ENCODE peak calls at places on chromosomes 7 and 10, in seven cellular contexts. One of them, this sample, is unnamed.

GRCh38 chr10:47029181-47029971 is 118.1 kb downstream of the PTPN20 start:
- ATAC-seq in stimulated activated naive CD8-positive, alpha-beta T cell treated with anti-CD3 and anti-CD28 coated beads, Interleukin-15, amount 100 ng/mL, for 72 hours: no peak
- ATAC-seq in activated CD4-positive, alpha-beta T cell treated with anti-CD3 and anti-CD28 coated beads for 36 hours: no peak
- ATAC-seq in left lung: no peak
- ATAC-seq in mucosa of descending colon: no peak
- ATAC-seq in pancreas: no peak
- ATAC-seq in T-cell: no peak
- ATAC-seq in this sample: no peak

GRCh38 chr7:95440394-95441038 is 5.7 kb upstream of the PON2 start:
- ATAC-seq in activated CD4-positive, alpha-beta T cell treated with anti-CD3 and anti-CD28 coated beads for 36 hours: no peak
- ATAC-seq in stimulated activated naive CD8-positive, alpha-beta T cell treated with anti-CD3 and anti-CD28 coated beads, Interleukin-15, amount 100 ng/mL, for 72 hours: no peak
- ATAC-seq in mucosa of descending colon: peak
- ATAC-seq in left lung: no peak
- ATAC-seq in pancreas: no peak
- ATAC-seq in T-cell: no peak
- ATAC-seq in this sample: no peak

GRCh38 chr7:29135851-29136250 is 10.5 kb downstream of the CPVL start:
- ATAC-seq in T-cell: no peak
- ATAC-seq in stimulated activated naive CD8-positive, alpha-beta T cell treated with anti-CD3 and anti-CD28 coated beads, Interleukin-15, amount 100 ng/mL, for 72 hours: no peak
- ATAC-seq in left lung: peak
- ATAC-seq in mucosa of descending colon: no peak
- ATAC-seq in pancreas: peak
- ATAC-seq in activated CD4-positive, alpha-beta T cell treated with anti-CD3 and anti-CD28 coated beads for 36 hours: no peak
- ATAC-seq in this sample: no peak

GRCh38 chr7:129162732-129163131 is 18.2 kb downstream of the TSPAN33 start:
- ATAC-seq in activated CD4-positive, alpha-beta T cell treated with anti-CD3 and anti-CD28 coated beads for 36 hours: no peak
- ATAC-seq in T-cell: no peak
- ATAC-seq in mucosa of descending colon: no peak
- ATAC-seq in pancreas: no peak
- ATAC-seq in stimulated activated naive CD8-positive, alpha-beta T cell treated with anti-CD3 and anti-CD28 coated beads, Interleukin-15, amount 100 ng/mL, for 72 hours: no peak
- ATAC-seq in left lung: no peak
- ATAC-seq in this sample: no peak

GRCh38 chr10:88042162-88043100 is 179.0 kb downstream of the PTEN start:
- ATAC-seq in mucosa of descending colon: no peak
- ATAC-seq in activated CD4-positive, alpha-beta T cell treated with anti-CD3 and anti-CD28 coated beads for 36 hours: no peak
- ATAC-seq in T-cell: no peak
- ATAC-seq in left lung: peak
- ATAC-seq in pancreas: peak
- ATAC-seq in stimulated activated naive CD8-positive, alpha-beta T cell treated with anti-CD3 and anti-CD28 coated beads, Interleukin-15, amount 100 ng/mL, for 72 hours: no peak
- ATAC-seq in this sample: no peak

GRCh38 chr7:137992042-137992737 is 9.7 kb downstream of the CREB3L2 start:
- ATAC-seq in pancreas: peak
- ATAC-seq in activated CD4-positive, alpha-beta T cell treated with anti-CD3 and anti-CD28 coated beads for 36 hours: no peak
- ATAC-seq in stimulated activated naive CD8-positive, alpha-beta T cell treated with anti-CD3 and anti-CD28 coated beads, Interleukin-15, amount 100 ng/mL, for 72 hours: no peak
- ATAC-seq in mucosa of descending colon: peak
- ATAC-seq in T-cell: no peak
- ATAC-seq in left lung: no peak
- ATAC-seq in this sample: no peak

GRCh38 chr7:115217373-115217772 is 295.5 kb downstream of the MDFIC start:
- ATAC-seq in activated CD4-positive, alpha-beta T cell treated with anti-CD3 and anti-CD28 coated beads for 36 hours: no peak
- ATAC-seq in stimulated activated naive CD8-positive, alpha-beta T cell treated with anti-CD3 and anti-CD28 coated beads, Interleukin-15, amount 100 ng/mL, for 72 hours: no peak
- ATAC-seq in pancreas: peak
- ATAC-seq in left lung: peak
- ATAC-seq in mucosa of descending colon: no peak
- ATAC-seq in T-cell: peak
- ATAC-seq in this sample: no peak

GRCh38 chr7:34296663-34297062 is 361.4 kb upstream of the NPSR1 start:
- ATAC-seq in mucosa of descending colon: no peak
- ATAC-seq in T-cell: no peak
- ATAC-seq in left lung: no peak
- ATAC-seq in activated CD4-positive, alpha-beta T cell treated with anti-CD3 and anti-CD28 coated beads for 36 hours: no peak
- ATAC-seq in stimulated activated naive CD8-positive, alpha-beta T cell treated with anti-CD3 and anti-CD28 coated beads, Interleukin-15, amount 100 ng/mL, for 72 hours: no peak
- ATAC-seq in pancreas: no peak
- ATAC-seq in this sample: no peak

GRCh38 chr10:90925078-90926029 is 4.5 kb upstream of the ANKRD1 start:
- ATAC-seq in pancreas: no peak
- ATAC-seq in stimulated activated naive CD8-positive, alpha-beta T cell treated with anti-CD3 and anti-CD28 coated beads, Interleukin-15, amount 100 ng/mL, for 72 hours: no peak
- ATAC-seq in mucosa of descending colon: no peak
- ATAC-seq in left lung: no peak
- ATAC-seq in T-cell: no peak
- ATAC-seq in activated CD4-positive, alpha-beta T cell treated with anti-CD3 and anti-CD28 coated beads for 36 hours: no peak
- ATAC-seq in this sample: no peak

GRCh38 chr7:107890493-107890961 is 456 bp upstream of the DLD start:
- ATAC-seq in mucosa of descending colon: peak
- ATAC-seq in pancreas: peak
- ATAC-seq in stimulated activated naive CD8-positive, alpha-beta T cell treated with anti-CD3 and anti-CD28 coated beads, Interleukin-15, amount 100 ng/mL, for 72 hours: peak
- ATAC-seq in T-cell: peak
- ATAC-seq in activated CD4-positive, alpha-beta T cell treated with anti-CD3 and anti-CD28 coated beads for 36 hours: peak
- ATAC-seq in left lung: peak
- ATAC-seq in this sample: no peak

GRCh38 chr7:57328963-57329362 is 121.0 kb upstream of the ZNF716 start:
- ATAC-seq in stimulated activated naive CD8-positive, alpha-beta T cell treated with anti-CD3 and anti-CD28 coated beads, Interleukin-15, amount 100 ng/mL, for 72 hours: no peak
- ATAC-seq in left lung: no peak
- ATAC-seq in pancreas: no peak
- ATAC-seq in activated CD4-positive, alpha-beta T cell treated with anti-CD3 and anti-CD28 coated beads for 36 hours: no peak
- ATAC-seq in T-cell: no peak
- ATAC-seq in mucosa of descending colon: no peak
- ATAC-seq in this sample: no peak

GRCh38 chr10:24821986-24822385 is 98.3 kb upstream of the ARHGAP21 start:
- ATAC-seq in stimulated activated naive CD8-positive, alpha-beta T cell treated with anti-CD3 and anti-CD28 coated beads, Interleukin-15, amount 100 ng/mL, for 72 hours: peak
- ATAC-seq in T-cell: no peak
- ATAC-seq in left lung: no peak
- ATAC-seq in activated CD4-positive, alpha-beta T cell treated with anti-CD3 and anti-CD28 coated beads for 36 hours: peak
- ATAC-seq in pancreas: no peak
- ATAC-seq in mucosa of descending colon: no peak
- ATAC-seq in this sample: peak

GRCh38 chr10:11830836-11831519 is 7.8 kb downstream of the PROSER2 start:
- ATAC-seq in activated CD4-positive, alpha-beta T cell treated with anti-CD3 and anti-CD28 coated beads for 36 hours: no peak
- ATAC-seq in T-cell: no peak
- ATAC-seq in left lung: peak
- ATAC-seq in pancreas: peak
- ATAC-seq in mucosa of descending colon: peak
- ATAC-seq in stimulated activated naive CD8-positive, alpha-beta T cell treated with anti-CD3 and anti-CD28 coated beads, Interleukin-15, amount 100 ng/mL, for 72 hours: no peak
- ATAC-seq in this sample: no peak

GRCh38 chr10:34305189-34305588 is 509.9 kb downstream of the PARD3 start:
- ATAC-seq in stimulated activated naive CD8-positive, alpha-beta T cell treated with anti-CD3 and anti-CD28 coated beads, Interleukin-15, amount 100 ng/mL, for 72 hours: no peak
- ATAC-seq in pancreas: no peak
- ATAC-seq in mucosa of descending colon: peak
- ATAC-seq in left lung: peak
- ATAC-seq in activated CD4-positive, alpha-beta T cell treated with anti-CD3 and anti-CD28 coated beads for 36 hours: peak
- ATAC-seq in T-cell: no peak
- ATAC-seq in this sample: no peak

GRCh38 chr10:3911713-3912442 is 126.9 kb upstream of the KLF6 start:
- ATAC-seq in activated CD4-positive, alpha-beta T cell treated with anti-CD3 and anti-CD28 coated beads for 36 hours: no peak
- ATAC-seq in pancreas: no peak
- ATAC-seq in left lung: peak
- ATAC-seq in mucosa of descending colon: no peak
- ATAC-seq in stimulated activated naive CD8-positive, alpha-beta T cell treated with anti-CD3 and anti-CD28 coated beads, Interleukin-15, amount 100 ng/mL, for 72 hours: no peak
- ATAC-seq in T-cell: no peak
- ATAC-seq in this sample: no peak

GRCh38 chr10:62637249-62638061 is 167.1 kb upstream of the ADO start:
- ATAC-seq in stimulated activated naive CD8-positive, alpha-beta T cell treated with anti-CD3 and anti-CD28 coated beads, Interleukin-15, amount 100 ng/mL, for 72 hours: peak
- ATAC-seq in left lung: peak
- ATAC-seq in T-cell: peak
- ATAC-seq in activated CD4-positive, alpha-beta T cell treated with anti-CD3 and anti-CD28 coated beads for 36 hours: peak
- ATAC-seq in pancreas: peak
- ATAC-seq in mucosa of descending colon: peak
- ATAC-seq in this sample: peak

GRCh38 chr7:54339074-54339473 is 203.1 kb upstream of the VSTM2A start:
- ATAC-seq in pancreas: no peak
- ATAC-seq in T-cell: no peak
- ATAC-seq in left lung: no peak
- ATAC-seq in stimulated activated naive CD8-positive, alpha-beta T cell treated with anti-CD3 and anti-CD28 coated beads, Interleukin-15, amount 100 ng/mL, for 72 hours: no peak
- ATAC-seq in activated CD4-positive, alpha-beta T cell treated with anti-CD3 and anti-CD28 coated beads for 36 hours: no peak
- ATAC-seq in mucosa of descending colon: peak
- ATAC-seq in this sample: no peak

GRCh38 chr10:277963-278362 is 142.7 kb downstream of the ZMYND11 start:
- ATAC-seq in pancreas: no peak
- ATAC-seq in T-cell: no peak
- ATAC-seq in activated CD4-positive, alpha-beta T cell treated with anti-CD3 and anti-CD28 coated beads for 36 hours: no peak
- ATAC-seq in left lung: no peak
- ATAC-seq in stimulated activated naive CD8-positive, alpha-beta T cell treated with anti-CD3 and anti-CD28 coated beads, Interleukin-15, amount 100 ng/mL, for 72 hours: peak
- ATAC-seq in mucosa of descending colon: no peak
- ATAC-seq in this sample: no peak

GRCh38 chr10:100868391-100868790 is 44.4 kb upstream of the SLF2 start:
- ATAC-seq in T-cell: no peak
- ATAC-seq in activated CD4-positive, alpha-beta T cell treated with anti-CD3 and anti-CD28 coated beads for 36 hours: no peak
- ATAC-seq in mucosa of descending colon: no peak
- ATAC-seq in stimulated activated naive CD8-positive, alpha-beta T cell treated with anti-CD3 and anti-CD28 coated beads, Interleukin-15, amount 100 ng/mL, for 72 hours: no peak
- ATAC-seq in left lung: no peak
- ATAC-seq in pancreas: no peak
- ATAC-seq in this sample: no peak

GRCh38 chr7:98335411-98335977 is 54.0 kb downstream of the BRI3 start:
- ATAC-seq in activated CD4-positive, alpha-beta T cell treated with anti-CD3 and anti-CD28 coated beads for 36 hours: no peak
- ATAC-seq in mucosa of descending colon: no peak
- ATAC-seq in left lung: no peak
- ATAC-seq in T-cell: no peak
- ATAC-seq in stimulated activated naive CD8-positive, alpha-beta T cell treated with anti-CD3 and anti-CD28 coated beads, Interleukin-15, amount 100 ng/mL, for 72 hours: no peak
- ATAC-seq in pancreas: no peak
- ATAC-seq in this sample: no peak

GRCh38 chr7:1694981-1695511 is 25.0 kb downstream of the ELFN1 start:
- ATAC-seq in stimulated activated naive CD8-positive, alpha-beta T cell treated with anti-CD3 and anti-CD28 coated beads, Interleukin-15, amount 100 ng/mL, for 72 hours: no peak
- ATAC-seq in left lung: no peak
- ATAC-seq in pancreas: no peak
- ATAC-seq in mucosa of descending colon: no peak
- ATAC-seq in T-cell: no peak
- ATAC-seq in activated CD4-positive, alpha-beta T cell treated with anti-CD3 and anti-CD28 coated beads for 36 hours: no peak
- ATAC-seq in this sample: no peak

GRCh38 chr10:117382831-117383230 is 7.6 kb upstream of the PDZD8 start:
- ATAC-seq in mucosa of descending colon: no peak
- ATAC-seq in left lung: peak
- ATAC-seq in T-cell: no peak
- ATAC-seq in activated CD4-positive, alpha-beta T cell treated with anti-CD3 and anti-CD28 coated beads for 36 hours: no peak
- ATAC-seq in stimulated activated naive CD8-positive, alpha-beta T cell treated with anti-CD3 and anti-CD28 coated beads, Interleukin-15, amount 100 ng/mL, for 72 hours: no peak
- ATAC-seq in pancreas: no peak
- ATAC-seq in this sample: no peak

GRCh38 chr7:16839646-16840045 is 34.8 kb upstream of the AGR2 start:
- ATAC-seq in T-cell: no peak
- ATAC-seq in left lung: no peak
- ATAC-seq in activated CD4-positive, alpha-beta T cell treated with anti-CD3 and anti-CD28 coated beads for 36 hours: no peak
- ATAC-seq in pancreas: peak
- ATAC-seq in stimulated activated naive CD8-positive, alpha-beta T cell treated with anti-CD3 and anti-CD28 coated beads, Interleukin-15, amount 100 ng/mL, for 72 hours: no peak
- ATAC-seq in mucosa of descending colon: no peak
- ATAC-seq in this sample: no peak

GRCh38 chr10:5905854-5906507 is 15.9 kb downstream of the FBH1 start:
- ATAC-seq in mucosa of descending colon: peak
- ATAC-seq in stimulated activated naive CD8-positive, alpha-beta T cell treated with anti-CD3 and anti-CD28 coated beads, Interleukin-15, amount 100 ng/mL, for 72 hours: no peak
- ATAC-seq in left lung: peak
- ATAC-seq in pancreas: peak
- ATAC-seq in T-cell: no peak
- ATAC-seq in activated CD4-positive, alpha-beta T cell treated with anti-CD3 and anti-CD28 coated beads for 36 hours: no peak
- ATAC-seq in this sample: no peak

GRCh38 chr10:85978566-85979358 is 387.8 kb downstream of the GRID1 start:
- ATAC-seq in T-cell: no peak
- ATAC-seq in left lung: no peak
- ATAC-seq in stimulated activated naive CD8-positive, alpha-beta T cell treated with anti-CD3 and anti-CD28 coated beads, Interleukin-15, amount 100 ng/mL, for 72 hours: no peak
- ATAC-seq in pancreas: no peak
- ATAC-seq in activated CD4-positive, alpha-beta T cell treated with anti-CD3 and anti-CD28 coated beads for 36 hours: no peak
- ATAC-seq in mucosa of descending colon: no peak
- ATAC-seq in this sample: no peak

GRCh38 chr7:139772115-139772514 is 5.7 kb downstream of the HIPK2 start:
- ATAC-seq in left lung: peak
- ATAC-seq in T-cell: no peak
- ATAC-seq in activated CD4-positive, alpha-beta T cell treated with anti-CD3 and anti-CD28 coated beads for 36 hours: no peak
- ATAC-seq in pancreas: peak
- ATAC-seq in mucosa of descending colon: no peak
- ATAC-seq in stimulated activated naive CD8-positive, alpha-beta T cell treated with anti-CD3 and anti-CD28 coated beads, Interleukin-15, amount 100 ng/mL, for 72 hours: no peak
- ATAC-seq in this sample: no peak

GRCh38 chr10:6456067-6456466 is 124.0 kb downstream of the PRKCQ start:
- ATAC-seq in activated CD4-positive, alpha-beta T cell treated with anti-CD3 and anti-CD28 coated beads for 36 hours: no peak
- ATAC-seq in mucosa of descending colon: no peak
- ATAC-seq in left lung: no peak
- ATAC-seq in pancreas: no peak
- ATAC-seq in T-cell: no peak
- ATAC-seq in stimulated activated naive CD8-positive, alpha-beta T cell treated with anti-CD3 and anti-CD28 coated beads, Interleukin-15, amount 100 ng/mL, for 72 hours: no peak
- ATAC-seq in this sample: no peak

GRCh38 chr7:140889645-140890044 is 35.1 kb downstream of the BRAF start:
- ATAC-seq in pancreas: no peak
- ATAC-seq in mucosa of descending colon: no peak
- ATAC-seq in T-cell: no peak
- ATAC-seq in stimulated activated naive CD8-positive, alpha-beta T cell treated with anti-CD3 and anti-CD28 coated beads, Interleukin-15, amount 100 ng/mL, for 72 hours: no peak
- ATAC-seq in activated CD4-positive, alpha-beta T cell treated with anti-CD3 and anti-CD28 coated beads for 36 hours: no peak
- ATAC-seq in left lung: no peak
- ATAC-seq in this sample: no peak

GRCh38 chr10:97764519-97764931 is 7.3 kb downstream of the SFRP5 start:
- ATAC-seq in left lung: no peak
- ATAC-seq in stimulated activated naive CD8-positive, alpha-beta T cell treated with anti-CD3 and anti-CD28 coated beads, Interleukin-15, amount 100 ng/mL, for 72 hours: no peak
- ATAC-seq in activated CD4-positive, alpha-beta T cell treated with anti-CD3 and anti-CD28 coated beads for 36 hours: no peak
- ATAC-seq in T-cell: no peak
- ATAC-seq in pancreas: peak
- ATAC-seq in mucosa of descending colon: peak
- ATAC-seq in this sample: no peak

GRCh38 chr7:36960105-36960504 is 235.8 kb upstream of the AOAH start:
- ATAC-seq in pancreas: no peak
- ATAC-seq in left lung: no peak
- ATAC-seq in activated CD4-positive, alpha-beta T cell treated with anti-CD3 and anti-CD28 coated beads for 36 hours: no peak
- ATAC-seq in stimulated activated naive CD8-positive, alpha-beta T cell treated with anti-CD3 and anti-CD28 coated beads, Interleukin-15, amount 100 ng/mL, for 72 hours: no peak
- ATAC-seq in T-cell: no peak
- ATAC-seq in mucosa of descending colon: no peak
- ATAC-seq in this sample: no peak